ENCODE peak calls at places on chromosomes 7 and 10, in five cellular contexts. One of them, this sample, is unnamed.

GRCh38 chr10:44647877-44648542 is 263.1 kb upstream of the CXCL12 start:
- DNase-seq in fibroblast of lung: peak; percentile 71
- DNase-seq in GM12865: no peak
- DNase-seq in stomach: no peak
- DNase-seq in ovary: peak; percentile 40
- DNase-seq in this sample: peak; percentile 45

GRCh38 chr7:12257582-12257981 is 46.5 kb downstream of the TMEM106B start:
- DNase-seq in fibroblast of lung: peak; percentile 72
- DNase-seq in GM12865: peak; percentile 86
- DNase-seq in stomach: no peak
- DNase-seq in ovary: no peak
- DNase-seq in this sample: peak; percentile 80

GRCh38 chr7:76020031-76020714 is 25.8 kb upstream of the TMEM120A start:
- DNase-seq in fibroblast of lung: peak; percentile 67
- DNase-seq in GM12865: peak; percentile 78
- DNase-seq in stomach: peak; percentile 82
- DNase-seq in ovary: peak; percentile 72
- DNase-seq in this sample: peak; percentile 74

GRCh38 chr7:138186951-138187351 is 110.7 kb downstream of the AKR1D1 start:
- DNase-seq in fibroblast of lung: no peak
- DNase-seq in GM12865: no peak
- DNase-seq in stomach: no peak
- DNase-seq in ovary: no peak
- DNase-seq in this sample: peak; percentile 83

GRCh38 chr7:43584200-43584586 is 1.3 kb downstream of the STK17A start:
- DNase-seq in fibroblast of lung: peak; percentile 87
- DNase-seq in GM12865: peak; percentile 52
- DNase-seq in stomach: no peak
- DNase-seq in ovary: no peak
- DNase-seq in this sample: peak; percentile 81

GRCh38 chr10:87761892-87762291 is 56.1 kb downstream of the ATAD1 start:
- DNase-seq in fibroblast of lung: peak; percentile 75
- DNase-seq in GM12865: peak; percentile 57
- DNase-seq in stomach: no peak
- DNase-seq in ovary: no peak
- DNase-seq in this sample: peak; percentile 92

GRCh38 chr10:105950410-105950809 is 1214.1 kb downstream of the SORCS1 start:
- DNase-seq in fibroblast of lung: peak; percentile 32
- DNase-seq in GM12865: peak; percentile 66
- DNase-seq in stomach: peak; percentile 54
- DNase-seq in ovary: no peak
- DNase-seq in this sample: peak; percentile 54

GRCh38 chr10:106973716-106974115 is 190.8 kb downstream of the SORCS1 start:
- DNase-seq in fibroblast of lung: no peak
- DNase-seq in GM12865: no peak
- DNase-seq in stomach: no peak
- DNase-seq in ovary: no peak
- DNase-seq in this sample: no peak

GRCh38 chr7:139720705-139721231 is 57.0 kb downstream of the HIPK2 start:
- DNase-seq in fibroblast of lung: peak; percentile 77
- DNase-seq in GM12865: peak; percentile 91
- DNase-seq in stomach: peak; percentile 25
- DNase-seq in ovary: no peak
- DNase-seq in this sample: peak; percentile 96

GRCh38 chr7:82152858-82153257 is 290.7 kb downstream of the CACNA2D1 start:
- DNase-seq in fibroblast of lung: no peak
- DNase-seq in GM12865: no peak
- DNase-seq in stomach: no peak
- DNase-seq in ovary: no peak
- DNase-seq in this sample: no peak

GRCh38 chr7:156889089-156889488 is 3.9 kb downstream of the LMBR1 start:
- DNase-seq in fibroblast of lung: peak; percentile 71
- DNase-seq in GM12865: no peak
- DNase-seq in stomach: no peak
- DNase-seq in ovary: no peak
- DNase-seq in this sample: peak; percentile 38

GRCh38 chr10:79298403-79299244 is 48.6 kb upstream of the PPIF start:
- DNase-seq in fibroblast of lung: peak; percentile 96
- DNase-seq in GM12865: no peak
- DNase-seq in stomach: peak; percentile 71
- DNase-seq in ovary: no peak
- DNase-seq in this sample: peak; percentile 87

GRCh38 chr7:48253020-48253419 is 81.8 kb downstream of the ABCA13 start:
- DNase-seq in fibroblast of lung: no peak
- DNase-seq in GM12865: no peak
- DNase-seq in stomach: no peak
- DNase-seq in ovary: no peak
- DNase-seq in this sample: no peak
- TF ChIP-seq CTCF in fibroblast of lung: no peak
- TF ChIP-seq CTCF in GM12865: no peak
- TF ChIP-seq CTCF in stomach: no peak
- TF ChIP-seq CTCF in ovary: no peak
- TF ChIP-seq CTCF in this sample: no peak

DNA sequence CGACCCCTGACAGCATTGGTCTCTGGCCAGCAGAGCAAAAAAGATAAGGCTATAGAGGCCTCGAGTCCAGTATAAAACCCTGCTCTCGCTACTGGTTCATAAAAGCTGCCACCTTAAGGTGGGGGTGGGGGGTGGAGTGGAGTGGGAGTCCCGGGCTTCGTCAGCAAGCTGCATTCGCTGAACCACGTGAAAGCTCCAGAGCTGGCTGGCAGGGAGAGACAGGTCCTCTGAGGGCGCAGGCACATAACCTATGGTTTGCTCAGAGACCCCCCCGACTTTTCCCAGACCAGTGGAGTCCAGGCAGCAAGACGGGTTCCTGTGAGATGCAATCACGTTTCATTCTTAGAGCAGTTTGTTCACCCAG is 1.4 kb downstream of the KAZALD1 start:
- DNase-seq in fibroblast of lung: no peak
- DNase-seq in GM12865: no peak
- DNase-seq in stomach: no peak
- DNase-seq in ovary: no peak
- DNase-seq in this sample: no peak
- H3K4me3 ChIP-seq in fibroblast of lung: peak overlapping the region; percentile 25
- H3K4me3 ChIP-seq in GM12865: no peak overlapping the region
- H3K4me3 ChIP-seq in stomach: peak overlapping the region; percentile 64
- H3K4me3 ChIP-seq in ovary: no peak overlapping the region
- H3K4me3 ChIP-seq in this sample: peak overlapping the region; percentile 100

GRCh38 chr10:34641147-34641912 is 173.8 kb downstream of the PARD3 start:
- DNase-seq in fibroblast of lung: no peak
- DNase-seq in GM12865: no peak
- DNase-seq in stomach: no peak
- DNase-seq in ovary: no peak
- DNase-seq in this sample: no peak

GRCh38 chr10:34641913-34642558 is 173.1 kb downstream of the PARD3 start:
- DNase-seq in fibroblast of lung: no peak
- DNase-seq in GM12865: no peak
- DNase-seq in stomach: no peak
- DNase-seq in ovary: no peak
- DNase-seq in this sample: no peak

GRCh38 chr10:34644245-34644644 is 170.9 kb downstream of the PARD3 start:
- DNase-seq in fibroblast of lung: no peak
- DNase-seq in GM12865: no peak
- DNase-seq in stomach: no peak
- DNase-seq in ovary: no peak
- DNase-seq in this sample: no peak

GRCh38 chr10:34647157-34647556 is 167.9 kb downstream of the PARD3 start:
- DNase-seq in fibroblast of lung: no peak
- DNase-seq in GM12865: no peak
- DNase-seq in stomach: no peak
- DNase-seq in ovary: no peak
- DNase-seq in this sample: no peak

GRCh38 chr10:34643620-34644019 is 171.5 kb downstream of the PARD3 start:
- DNase-seq in fibroblast of lung: no peak
- DNase-seq in GM12865: no peak
- DNase-seq in stomach: no peak
- DNase-seq in ovary: no peak
- DNase-seq in this sample: no peak
- TF ChIP-seq CTCF in fibroblast of lung: no peak
- TF ChIP-seq CTCF in GM12865: no peak
- TF ChIP-seq CTCF in stomach: no peak
- TF ChIP-seq CTCF in ovary: no peak
- TF ChIP-seq CTCF in this sample: no peak

GRCh38 chr10:122237326-122237725 is 33.8 kb upstream of the BTBD16 start:
- DNase-seq in fibroblast of lung: no peak
- DNase-seq in GM12865: no peak
- DNase-seq in stomach: no peak
- DNase-seq in ovary: no peak
- DNase-seq in this sample: no peak

GRCh38 chr10:122236690-122237306 is 34.3 kb upstream of the BTBD16 start:
- DNase-seq in fibroblast of lung: no peak
- DNase-seq in GM12865: no peak
- DNase-seq in stomach: no peak
- DNase-seq in ovary: no peak
- DNase-seq in this sample: no peak

GRCh38 chr10:122234416-122234815 is 36.7 kb upstream of the BTBD16 start:
- DNase-seq in fibroblast of lung: peak; percentile 13
- DNase-seq in GM12865: no peak
- DNase-seq in stomach: no peak
- DNase-seq in ovary: no peak
- DNase-seq in this sample: no peak

GRCh38 chr10:122232781-122233180 is 38.3 kb upstream of the BTBD16 start:
- DNase-seq in fibroblast of lung: peak; percentile 93
- DNase-seq in GM12865: no peak
- DNase-seq in stomach: no peak
- DNase-seq in ovary: no peak
- DNase-seq in this sample: peak; percentile 25

DNA sequence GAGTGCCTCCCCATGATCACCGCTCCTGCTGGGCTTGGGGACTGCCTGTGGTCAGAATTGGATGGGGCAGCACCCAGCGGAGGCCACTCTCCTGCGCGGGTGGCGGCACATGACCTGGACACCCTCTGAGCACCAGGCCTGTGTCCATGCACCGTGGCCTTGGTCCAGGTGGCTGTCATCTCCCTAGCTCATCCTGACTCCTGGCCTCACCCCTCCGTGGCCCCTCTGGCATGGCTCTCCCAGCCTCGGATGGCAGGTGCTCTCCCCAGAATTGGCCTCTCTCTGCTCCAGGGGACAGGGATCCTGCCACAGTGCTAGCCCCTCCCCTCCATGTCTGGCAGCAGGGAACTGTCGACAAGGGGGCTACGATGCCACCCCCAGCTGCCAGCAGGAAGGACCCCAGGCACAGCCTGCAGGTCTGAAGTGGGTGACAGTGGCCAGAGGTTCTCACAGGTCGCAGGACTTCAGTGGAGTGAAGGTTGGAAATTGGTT is 37.2 kb upstream of the BTBD16 start:
- DNase-seq in fibroblast of lung: no peak
- DNase-seq in GM12865: no peak
- DNase-seq in stomach: no peak
- DNase-seq in ovary: no peak
- DNase-seq in this sample: no peak
- H3K4me3 ChIP-seq in fibroblast of lung: no peak overlapping the region
- H3K4me3 ChIP-seq in GM12865: no peak overlapping the region
- H3K4me3 ChIP-seq in stomach: no peak overlapping the region
- H3K4me3 ChIP-seq in ovary: no peak overlapping the region
- H3K4me3 ChIP-seq in this sample: no peak overlapping the region

DNA sequence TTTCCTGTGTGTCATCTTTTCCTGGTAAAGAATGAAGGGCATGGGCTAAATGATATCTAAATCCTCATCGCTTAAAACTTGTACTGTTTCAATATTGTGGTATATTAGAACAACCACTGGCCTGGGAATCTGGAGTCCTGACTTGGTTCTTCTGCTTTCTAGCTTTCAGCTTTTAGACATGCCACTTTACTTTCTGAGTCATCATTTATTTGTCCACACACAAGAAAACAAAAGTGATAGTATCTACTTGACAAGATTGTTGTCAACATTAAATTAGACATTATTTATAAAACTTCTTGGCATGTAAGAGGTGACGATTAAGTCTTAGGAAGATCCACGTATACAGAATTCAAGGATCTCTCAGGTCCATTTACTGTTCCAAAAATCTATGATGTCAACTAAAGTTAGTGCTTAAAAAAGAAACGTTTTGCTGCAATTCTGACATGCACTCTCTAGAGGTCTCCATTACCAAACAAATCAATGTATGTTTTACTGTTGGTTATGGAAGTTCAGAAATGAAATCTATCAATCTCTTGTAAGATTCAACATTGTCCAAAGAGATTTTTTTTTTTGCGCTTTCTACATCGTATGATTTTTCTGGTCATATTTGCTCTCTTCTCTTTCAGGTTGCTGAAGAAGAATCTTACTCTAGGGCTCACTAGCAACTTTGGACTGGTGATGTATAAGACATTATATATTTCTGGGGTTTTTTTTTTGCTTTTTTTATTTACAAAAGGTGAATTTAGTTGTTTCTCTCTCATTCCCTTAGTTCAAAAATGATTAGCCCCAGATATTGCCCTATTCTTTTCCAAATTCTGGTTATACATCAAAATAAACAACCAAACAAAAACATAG is 53.6 kb upstream of the DYNC1I1 start:
- DNase-seq in fibroblast of lung: peak; percentile 45
- DNase-seq in GM12865: peak; percentile 17
- DNase-seq in stomach: no peak
- DNase-seq in ovary: no peak
- DNase-seq in this sample: peak; percentile 28
- TF ChIP-seq CTCF in fibroblast of lung: peak; percentile 54
- TF ChIP-seq CTCF in GM12865: peak; percentile 28
- TF ChIP-seq CTCF in stomach: no peak
- TF ChIP-seq CTCF in ovary: no peak
- TF ChIP-seq CTCF in this sample: peak; percentile 39

DNA sequence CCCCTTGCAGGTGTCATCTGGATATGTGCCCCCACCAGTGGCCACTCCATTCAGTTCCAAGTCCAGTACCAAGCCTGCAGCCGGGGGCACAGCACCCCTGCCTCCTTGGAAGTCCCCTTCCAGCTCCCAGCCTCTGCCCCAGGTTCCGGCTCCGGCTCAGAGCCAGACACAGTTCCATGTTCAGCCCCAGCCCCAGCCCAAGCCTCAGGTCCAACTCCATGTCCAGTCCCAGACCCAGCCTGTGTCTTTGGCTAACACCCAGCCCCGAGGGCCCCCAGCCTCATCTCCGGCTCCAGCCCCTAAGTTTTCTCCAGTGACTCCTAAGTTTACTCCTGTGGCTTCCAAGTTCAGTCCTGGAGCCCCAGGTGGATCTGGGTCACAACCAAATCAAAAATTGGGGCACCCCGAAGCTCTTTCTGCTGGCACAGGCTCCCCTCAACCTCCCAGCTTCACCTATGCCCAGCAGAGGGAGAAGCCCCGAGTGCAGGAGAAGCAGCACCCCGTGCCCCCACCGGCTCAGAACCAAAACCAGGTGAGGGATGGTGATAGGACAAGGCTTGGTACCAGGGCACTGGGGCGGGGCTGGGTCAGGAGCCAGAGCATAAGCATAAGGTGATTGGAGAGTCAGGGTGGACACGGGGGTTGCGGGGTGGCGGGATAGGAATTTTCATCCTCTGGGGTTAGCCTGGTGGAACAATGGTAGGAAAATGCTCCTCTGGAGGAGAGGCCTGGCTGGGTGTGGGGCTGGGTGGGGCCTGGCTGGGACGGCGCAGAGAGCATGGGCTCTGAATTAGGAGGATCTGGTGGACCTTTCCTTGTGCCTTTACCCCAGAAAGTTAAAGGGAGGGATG is 1.9 kb downstream of the ZYX start:
- DNase-seq in fibroblast of lung: no peak
- DNase-seq in GM12865: no peak
- DNase-seq in stomach: no peak
- DNase-seq in ovary: no peak
- DNase-seq in this sample: no peak
- H3K4me3 ChIP-seq in fibroblast of lung: peak overlapping the region; percentile 86
- H3K4me3 ChIP-seq in GM12865: no peak overlapping the region
- H3K4me3 ChIP-seq in stomach: peak overlapping the region; percentile 95
- H3K4me3 ChIP-seq in ovary: peak overlapping the region; percentile 88
- H3K4me3 ChIP-seq in this sample: peak overlapping the region; percentile 95

This sample was measured in fibroblast of villous mesenchyme.